ENCODE peak calls at places on chromosome 5, in ten cellular contexts. One of them, this sample, is unnamed.

GRCh38 chr5:173568703-173569102 is 47.7 kb downstream of the BOD1 start:
- DNase-seq in left lung: no peak
- DNase-seq in upper lobe of right lung: no peak
- DNase-seq in neuronal stem cell: no peak
- DNase-seq in HepG2: no peak
- DNase-seq in bronchial epithelial cell: no peak
- DNase-seq in GM23248: no peak
- DNase-seq in astrocyte: no peak
- DNase-seq in SK-N-SH: no peak
- DNase-seq in aorta: no peak
- DNase-seq in this sample: no peak

GRCh38 chr5:74497706-74498105 is 142.8 kb downstream of the ENC1 start:
- DNase-seq in SK-N-SH: no peak
- DNase-seq in HepG2: no peak
- DNase-seq in neuronal stem cell: no peak
- DNase-seq in bronchial epithelial cell: peak; percentile 53
- DNase-seq in astrocyte: no peak
- DNase-seq in aorta: no peak
- DNase-seq in left lung: no peak
- DNase-seq in GM23248: peak; percentile 32
- DNase-seq in upper lobe of right lung: no peak
- DNase-seq in this sample: no peak

GRCh38 chr5:65630981-65631380 is 6.2 kb downstream of the SHLD3 start:
- DNase-seq in aorta: no peak
- DNase-seq in GM23248: no peak
- DNase-seq in HepG2: peak; percentile 48
- DNase-seq in upper lobe of right lung: no peak
- DNase-seq in astrocyte: no peak
- DNase-seq in left lung: no peak
- DNase-seq in SK-N-SH: no peak
- DNase-seq in bronchial epithelial cell: no peak
- DNase-seq in neuronal stem cell: no peak
- DNase-seq in this sample: no peak

GRCh38 chr5:122937914-122938313 is 92.5 kb downstream of the SNX24 start:
- DNase-seq in left lung: peak; percentile 51
- DNase-seq in neuronal stem cell: no peak
- DNase-seq in HepG2: no peak
- DNase-seq in SK-N-SH: no peak
- DNase-seq in aorta: peak; percentile 82
- DNase-seq in bronchial epithelial cell: no peak
- DNase-seq in upper lobe of right lung: no peak
- DNase-seq in GM23248: no peak
- DNase-seq in astrocyte: no peak
- DNase-seq in this sample: no peak

GRCh38 chr5:147479949-147480348 is 29.9 kb downstream of the DPYSL3 start:
- DNase-seq in SK-N-SH: no peak
- DNase-seq in bronchial epithelial cell: peak; percentile 66
- DNase-seq in HepG2: no peak
- DNase-seq in astrocyte: peak; percentile 82
- DNase-seq in aorta: no peak
- DNase-seq in left lung: no peak
- DNase-seq in neuronal stem cell: no peak
- DNase-seq in GM23248: peak; percentile 74
- DNase-seq in upper lobe of right lung: no peak
- DNase-seq in this sample: no peak

GRCh38 chr5:126525630-126526245 is 69.3 kb downstream of the ALDH7A1 start:
- DNase-seq in HepG2: peak; percentile 40
- DNase-seq in left lung: peak; percentile 69
- DNase-seq in upper lobe of right lung: no peak
- DNase-seq in neuronal stem cell: no peak
- DNase-seq in GM23248: peak; percentile 50
- DNase-seq in bronchial epithelial cell: peak; percentile 48
- DNase-seq in aorta: peak; percentile 84
- DNase-seq in SK-N-SH: no peak
- DNase-seq in astrocyte: no peak
- DNase-seq in this sample: no peak

GRCh38 chr5:371811-372555 is 50.5 kb downstream of the AHRR start:
- DNase-seq in bronchial epithelial cell: no peak
- DNase-seq in HepG2: no peak
- DNase-seq in neuronal stem cell: no peak
- DNase-seq in SK-N-SH: peak; percentile 26
- DNase-seq in aorta: peak; percentile 55
- DNase-seq in upper lobe of right lung: peak; percentile 55
- DNase-seq in GM23248: peak; percentile 40
- DNase-seq in astrocyte: no peak
- DNase-seq in left lung: no peak
- DNase-seq in this sample: no peak

GRCh38 chr5:180172447-180173197 is 36.4 kb downstream of the RASGEF1C start:
- DNase-seq in HepG2: peak; percentile 73
- DNase-seq in left lung: no peak
- DNase-seq in bronchial epithelial cell: no peak
- DNase-seq in astrocyte: no peak
- DNase-seq in neuronal stem cell: no peak
- DNase-seq in GM23248: peak; percentile 17
- DNase-seq in SK-N-SH: peak; percentile 82
- DNase-seq in upper lobe of right lung: no peak
- DNase-seq in aorta: peak; percentile 73
- DNase-seq in this sample: peak; percentile 67

GRCh38 chr5:31757813-31758212 is 118.9 kb downstream of the PDZD2 start:
- DNase-seq in GM23248: no peak
- DNase-seq in left lung: no peak
- DNase-seq in upper lobe of right lung: no peak
- DNase-seq in neuronal stem cell: no peak
- DNase-seq in astrocyte: no peak
- DNase-seq in bronchial epithelial cell: no peak
- DNase-seq in SK-N-SH: peak; percentile 85
- DNase-seq in aorta: no peak
- DNase-seq in HepG2: no peak
- DNase-seq in this sample: peak; percentile 35

GRCh38 chr5:65334077-65334476 is 147.6 kb downstream of the ADAMTS6 start:
- DNase-seq in SK-N-SH: no peak
- DNase-seq in aorta: no peak
- DNase-seq in neuronal stem cell: no peak
- DNase-seq in GM23248: no peak
- DNase-seq in HepG2: no peak
- DNase-seq in left lung: peak; percentile 39
- DNase-seq in astrocyte: peak; percentile 40
- DNase-seq in upper lobe of right lung: no peak
- DNase-seq in bronchial epithelial cell: peak; percentile 87
- DNase-seq in this sample: no peak

GRCh38 chr5:133331866-133332731 is 280.2 kb downstream of the FSTL4 start:
- DNase-seq in aorta: peak; percentile 55
- DNase-seq in upper lobe of right lung: peak; percentile 57
- DNase-seq in GM23248: no peak
- DNase-seq in neuronal stem cell: no peak
- DNase-seq in bronchial epithelial cell: no peak
- DNase-seq in SK-N-SH: no peak
- DNase-seq in HepG2: no peak
- DNase-seq in astrocyte: no peak
- DNase-seq in left lung: no peak
- DNase-seq in this sample: no peak

GRCh38 chr5:150901446-150901845 is 3.3 kb downstream of the ZNF300 start:
- DNase-seq in HepG2: no peak
- DNase-seq in SK-N-SH: no peak
- DNase-seq in astrocyte: no peak
- DNase-seq in GM23248: no peak
- DNase-seq in left lung: no peak
- DNase-seq in upper lobe of right lung: no peak
- DNase-seq in bronchial epithelial cell: no peak
- DNase-seq in neuronal stem cell: no peak
- DNase-seq in aorta: no peak
- DNase-seq in this sample: no peak

GRCh38 chr5:99275128-99275527 is 346.3 kb upstream of the CHD1 start:
- DNase-seq in GM23248: no peak
- DNase-seq in left lung: no peak
- DNase-seq in aorta: no peak
- DNase-seq in upper lobe of right lung: no peak
- DNase-seq in astrocyte: no peak
- DNase-seq in HepG2: no peak
- DNase-seq in bronchial epithelial cell: no peak
- DNase-seq in SK-N-SH: no peak
- DNase-seq in neuronal stem cell: no peak
- DNase-seq in this sample: no peak

GRCh38 chr5:57988808-57989207 is 471.1 kb downstream of the PLK2 start:
- DNase-seq in neuronal stem cell: no peak
- DNase-seq in SK-N-SH: no peak
- DNase-seq in astrocyte: no peak
- DNase-seq in HepG2: no peak
- DNase-seq in GM23248: no peak
- DNase-seq in bronchial epithelial cell: no peak
- DNase-seq in upper lobe of right lung: no peak
- DNase-seq in left lung: no peak
- DNase-seq in aorta: no peak
- DNase-seq in this sample: no peak

GRCh38 chr5:57989378-57989777 is 470.5 kb downstream of the PLK2 start:
- DNase-seq in astrocyte: peak; percentile 45
- DNase-seq in neuronal stem cell: no peak
- DNase-seq in SK-N-SH: no peak
- DNase-seq in HepG2: no peak
- DNase-seq in left lung: no peak
- DNase-seq in upper lobe of right lung: no peak
- DNase-seq in GM23248: peak; percentile 41
- DNase-seq in aorta: no peak
- DNase-seq in bronchial epithelial cell: peak; percentile 76
- DNase-seq in this sample: peak; percentile 34

DNA sequence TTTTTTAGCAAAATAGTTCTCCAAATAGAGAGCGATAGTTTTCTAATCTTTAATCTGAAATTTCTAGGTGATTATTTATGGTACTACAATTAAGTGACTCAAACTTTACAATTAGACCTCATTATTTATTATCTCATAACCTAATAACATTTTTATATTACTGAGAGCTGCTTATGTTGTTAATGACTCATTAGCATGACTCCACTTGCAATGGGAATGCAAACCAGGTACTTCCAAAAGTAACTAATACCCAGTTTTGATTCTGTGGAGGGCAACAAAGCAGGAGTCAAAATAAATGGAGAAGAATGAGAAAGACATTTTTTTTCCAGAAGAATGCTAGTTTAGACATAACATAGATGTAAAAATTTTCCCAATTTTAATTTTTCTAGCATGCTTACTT is 466.0 kb downstream of the PLK2 start:
- DNase-seq in neuronal stem cell: no peak
- DNase-seq in SK-N-SH: no peak
- DNase-seq in GM23248: no peak
- DNase-seq in upper lobe of right lung: no peak
- DNase-seq in left lung: no peak
- DNase-seq in astrocyte: no peak
- DNase-seq in aorta: no peak
- DNase-seq in HepG2: no peak
- DNase-seq in bronchial epithelial cell: peak; percentile 69
- DNase-seq in this sample: no peak
- H3K27me3 ChIP-seq in neuronal stem cell: no peaks in the 10 kb centered on the region
- H3K27me3 ChIP-seq in SK-N-SH: no peaks in the 10 kb centered on the region
- H3K27me3 ChIP-seq in GM23248: peaks cover 5% of the 10 kb centered on the region
- H3K27me3 ChIP-seq in upper lobe of right lung: no peaks in the 10 kb centered on the region
- H3K27me3 ChIP-seq in left lung: no peaks in the 10 kb centered on the region
- H3K27me3 ChIP-seq in astrocyte: no peaks in the 10 kb centered on the region
- H3K27me3 ChIP-seq in aorta: no peaks in the 10 kb centered on the region
- H3K27me3 ChIP-seq in HepG2: no peaks in the 10 kb centered on the region
- H3K27me3 ChIP-seq in bronchial epithelial cell: no peaks in the 10 kb centered on the region
- H3K27me3 ChIP-seq in this sample: no peaks in the 10 kb centered on the region

GRCh38 chr5:14202462-14202861 is 59.3 kb downstream of the TRIO start:
- DNase-seq in bronchial epithelial cell: no peak
- DNase-seq in GM23248: peak; percentile 76
- DNase-seq in neuronal stem cell: no peak
- DNase-seq in SK-N-SH: no peak
- DNase-seq in astrocyte: peak; percentile 80
- DNase-seq in left lung: no peak
- DNase-seq in HepG2: no peak
- DNase-seq in aorta: no peak
- DNase-seq in upper lobe of right lung: no peak
- DNase-seq in this sample: no peak
- H3K4me3 ChIP-seq in bronchial epithelial cell: no peak overlapping the region
- H3K4me3 ChIP-seq in GM23248: peak overlapping the region; percentile 7
- H3K4me3 ChIP-seq in neuronal stem cell: no peak overlapping the region
- H3K4me3 ChIP-seq in SK-N-SH: no peak overlapping the region
- H3K4me3 ChIP-seq in astrocyte: no peak overlapping the region
- H3K4me3 ChIP-seq in left lung: no peak overlapping the region
- H3K4me3 ChIP-seq in HepG2: no peak overlapping the region
- H3K4me3 ChIP-seq in aorta: no peak overlapping the region
- H3K4me3 ChIP-seq in upper lobe of right lung: peak overlapping the region; percentile 0
- H3K4me3 ChIP-seq in this sample: no peak overlapping the region

GRCh38 chr5:14008819-14009311 is 64.4 kb upstream of the DNAH5 start:
- DNase-seq in aorta: no peak
- DNase-seq in upper lobe of right lung: peak; percentile 82
- DNase-seq in neuronal stem cell: no peak
- DNase-seq in HepG2: peak; percentile 50
- DNase-seq in left lung: no peak
- DNase-seq in astrocyte: no peak
- DNase-seq in SK-N-SH: no peak
- DNase-seq in bronchial epithelial cell: peak; percentile 83
- DNase-seq in GM23248: no peak
- DNase-seq in this sample: peak; percentile 51
- H3K27me3 ChIP-seq in aorta: no peaks in the 10 kb centered on the region
- H3K27me3 ChIP-seq in upper lobe of right lung: no peaks in the 10 kb centered on the region
- H3K27me3 ChIP-seq in neuronal stem cell: peaks cover 33% of the 10 kb centered on the region
- H3K27me3 ChIP-seq in HepG2: no peaks in the 10 kb centered on the region
- H3K27me3 ChIP-seq in left lung: peaks cover 33% of the 10 kb centered on the region
- H3K27me3 ChIP-seq in astrocyte: no peaks in the 10 kb centered on the region
- H3K27me3 ChIP-seq in SK-N-SH: no peaks in the 10 kb centered on the region
- H3K27me3 ChIP-seq in bronchial epithelial cell: no peaks in the 10 kb centered on the region
- H3K27me3 ChIP-seq in GM23248: no peaks in the 10 kb centered on the region
- H3K27me3 ChIP-seq in this sample: no peaks in the 10 kb centered on the region

DNA sequence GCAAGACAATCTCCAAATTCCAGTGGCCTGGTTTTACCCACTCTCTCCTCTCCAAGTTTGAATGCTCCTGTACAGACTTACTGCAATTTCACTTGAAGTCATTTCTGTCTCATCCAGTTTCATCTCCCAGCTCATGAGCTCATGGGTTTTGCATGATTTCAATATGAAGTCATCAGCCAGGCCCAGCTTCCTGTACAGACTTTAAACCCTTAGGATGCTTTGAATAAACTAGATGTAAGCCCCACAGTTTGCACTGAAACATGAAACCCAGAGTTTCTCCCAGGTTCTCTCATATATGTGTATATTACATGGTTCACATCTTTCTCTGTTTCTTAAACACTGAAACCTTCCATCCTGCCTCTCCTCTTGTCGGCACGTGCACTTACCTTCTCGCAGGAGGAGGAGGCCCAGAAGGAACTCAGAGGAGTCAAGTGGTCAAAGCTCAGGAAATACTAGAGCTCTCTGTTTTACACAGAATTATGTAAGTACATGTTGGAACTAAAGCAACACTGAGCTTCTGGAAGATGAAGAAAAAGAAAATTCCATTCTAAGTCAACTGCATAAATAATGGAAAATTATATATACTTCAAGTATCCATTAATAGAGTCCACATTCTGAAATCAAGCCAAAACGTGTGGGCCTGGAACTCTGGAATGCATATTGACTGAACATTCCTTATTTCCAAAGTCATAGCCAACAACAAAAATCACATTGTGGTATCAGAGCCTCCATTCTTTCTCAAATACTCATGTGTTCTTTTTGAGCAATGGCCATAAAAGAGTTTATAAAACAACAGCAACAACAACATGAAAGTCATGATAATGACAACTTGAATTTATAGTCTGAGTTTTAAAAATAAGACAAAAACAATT is 121.7 kb upstream of the RAI14 start:
- DNase-seq in GM23248: peak; percentile 92
- DNase-seq in HepG2: peak; percentile 14
- DNase-seq in neuronal stem cell: no peak
- DNase-seq in left lung: no peak
- DNase-seq in astrocyte: peak; percentile 96
- DNase-seq in bronchial epithelial cell: peak; percentile 91
- DNase-seq in aorta: no peak
- DNase-seq in upper lobe of right lung: no peak
- DNase-seq in SK-N-SH: no peak
- DNase-seq in this sample: peak; percentile 67
- H3K4me3 ChIP-seq in GM23248: peak overlapping the region; percentile 23
- H3K4me3 ChIP-seq in HepG2: no peak overlapping the region
- H3K4me3 ChIP-seq in neuronal stem cell: no peak overlapping the region
- H3K4me3 ChIP-seq in left lung: no peak overlapping the region
- H3K4me3 ChIP-seq in astrocyte: no peak overlapping the region
- H3K4me3 ChIP-seq in bronchial epithelial cell: no peak overlapping the region
- H3K4me3 ChIP-seq in aorta: no peak overlapping the region
- H3K4me3 ChIP-seq in upper lobe of right lung: no peak overlapping the region
- H3K4me3 ChIP-seq in SK-N-SH: no peak overlapping the region
- H3K4me3 ChIP-seq in this sample: no peak overlapping the region